ENCODE peak calls at places on chromosome 20, in eight cellular contexts. C is ACHN, K is erythroblast, Q is glutamatergic neuron, L is GM12891, B is COR-L47, N is EH, R is mesenteric fat pad. Z is an unnamed sample.

GRCh38 chr20:36543187-36544133 is 2.1 kb downstream of the MYL9 start:
- DNase-seq in N (peak; percentile 90), B (no peak), L (no peak), K (no peak), R (no peak), Q (no peak), C (no peak), Z (peak; percentile 88)

GRCh38 chr20:22339091-22339881 is 245.1 kb downstream of the FOXA2 start:
- DNase-seq in K (peak; percentile 61), Q (no peak), B (peak; percentile 79), R (no peak), C (peak; percentile 64), N (peak; percentile 47), L (peak; percentile 23), Z (peak; percentile 54)

GRCh38 chr20:32354592-32355416 is 3.3 kb upstream of the ASXL1 start:
- DNase-seq in K (peak; percentile 53), N (peak; percentile 94), L (no peak), R (no peak), B (no peak), C (peak; percentile 44), Q (no peak), Z (no peak)

GRCh38 chr20:59573837-59574236 is 30.5 kb upstream of the PHACTR3 start:
- DNase-seq in N (no peak), R (peak; percentile 73), L (no peak), B (no peak), C (no peak), Q (no peak), K (no peak), Z (peak; percentile 1)

GRCh38 chr20:50333856-50334255 is 143.2 kb downstream of the CEBPB start:
- DNase-seq in L (no peak), B (no peak), Q (no peak), N (peak; percentile 42), K (no peak), C (no peak), R (no peak), Z (peak; percentile 91)

GRCh38 chr20:57792386-57793095 is 82.7 kb upstream of the PMEPA1 start:
- DNase-seq in N (no peak), Q (no peak), C (no peak), L (no peak), R (peak; percentile 64), K (no peak), B (no peak), Z (no peak)

GRCh38 chr20:59044796-59045195 is 2.2 kb upstream of the PRELID3B start:
- DNase-seq in B (no peak), C (no peak), N (no peak), Q (no peak), R (no peak), K (no peak), L (no peak), Z (no peak)

GRCh38 chr20:1803216-1804128 is 91.7 kb upstream of the SIRPA start:
- DNase-seq in N (peak; percentile 64), K (no peak), C (peak; percentile 73), Q (peak; percentile 71), R (no peak), L (peak; percentile 69), B (no peak), Z (peak; percentile 59)

GRCh38 chr20:588932-589672 is 21.0 kb downstream of the TCF15 start:
- DNase-seq in R (no peak), B (no peak), N (peak; percentile 10), L (no peak), K (no peak), Q (no peak), C (no peak), Z (no peak)

GRCh38 chr20:1310506-1311190 is 18.3 kb downstream of the SDCBP2 start:
- DNase-seq in Q (no peak), B (no peak), N (no peak), C (no peak), R (no peak), L (no peak), K (no peak), Z (no peak)

GRCh38 chr20:64055893-64056638 is 6.6 kb upstream of the SOX18 start:
- DNase-seq in B (no peak), L (no peak), R (no peak), C (no peak), N (peak; percentile 19), Q (no peak), K (no peak), Z (no peak)

GRCh38 chr20:50658804-50659380 is 32.5 kb downstream of the RIPOR3 start:
- DNase-seq in N (no peak), K (no peak), L (no peak), C (no peak), Q (no peak), R (no peak), B (no peak), Z (no peak)

GRCh38 chr20:37915800-37916570 is 13.1 kb downstream of the VSTM2L start:
- DNase-seq in N (no peak), C (no peak), B (no peak), R (no peak), L (no peak), Q (peak; percentile 54), K (no peak), Z (no peak)

GRCh38 chr20:59006167-59006863 is 739 bp downstream of the CTSZ start:
- DNase-seq in L (no peak), R (peak; percentile 91), B (no peak), Q (peak; percentile 6), C (no peak), N (peak; percentile 23), K (peak; percentile 61), Z (peak; percentile 66)

GRCh38 chr20:651713-652610 is 1.0 kb downstream of the SRXN1 start:
- DNase-seq in B (no peak), Q (no peak), L (no peak), C (no peak), K (peak; percentile 87), N (no peak), R (no peak), Z (no peak)

GRCh38 chr20:46010491-46011405 is 2.0 kb downstream of the MMP9 start:
- DNase-seq in L (no peak), K (no peak), C (no peak), Q (no peak), N (no peak), B (no peak), R (no peak), Z (no peak)

GRCh38 chr20:4683261-4683660 is 38.4 kb upstream of the PRND start:
- DNase-seq in L (no peak), B (no peak), N (no peak), C (no peak), R (no peak), Q (no peak), K (no peak), Z (no peak)

GRCh38 chr20:62551408-62552323 is 75.9 kb upstream of the GATA5 start:
- DNase-seq in R (no peak), B (no peak), L (no peak), Q (no peak), N (no peak), C (no peak), K (no peak), Z (no peak)

GRCh38 chr20:63598479-63599395 is 24.7 kb upstream of the HELZ2 start:
- DNase-seq in Q (no peak), C (no peak), N (no peak), B (no peak), L (no peak), R (no peak), K (no peak), Z (no peak)

GRCh38 chr20:62632575-62632974 is 9.7 kb upstream of the SLCO4A1 start:
- DNase-seq in L (no peak), B (peak; percentile 68), R (no peak), Q (no peak), N (no peak), C (no peak), K (no peak), Z (no peak)

GRCh38 chr20:3794701-3795420 is 1.2 kb upstream of the CDC25B start:
- DNase-seq in K (no peak), Q (no peak), N (no peak), C (no peak), B (no peak), R (no peak), L (no peak), Z (no peak)

GRCh38 chr20:49286689-49287551 is 9.1 kb upstream of the ZNFX1 start:
- DNase-seq in N (peak; percentile 24), Q (no peak), C (no peak), K (peak; percentile 68), R (peak; percentile 24), L (no peak), B (no peak), Z (no peak)